ENCODE peak calls at places on chromosomes 2 and 18, in ten cellular contexts. B is EH; C is T-cell; D is lower lobe of right lung; Z is amniotic stem cell; H is CD8-positive, alpha-beta T cell; V is non-pigmented ciliary epithelial cell; L is GM04504; S is neural crest cell; J is neuronal stem cell. E is an unnamed sample.

GRCh38 chr18:32380559-32380958 is 90.1 kb downstream of the GAREM1 start:
- DNase-seq in C (no peak), H (no peak), S (no peak), L (no peak), V (no peak), Z (no peak), J (no peak), D (no peak), B (no peak), E (no peak)

GRCh38 chr18:13501896-13502295 is 224.5 kb downstream of the FAM210A start:
- DNase-seq in B (no peak), H (no peak), Z (no peak), D (no peak), C (no peak), J (no peak), L (no peak), S (no peak), V (no peak), E (no peak)

GRCh38 chr2:233980955-233981555 is 63.9 kb downstream of the TRPM8 start:
- DNase-seq in B (no peak), J (no peak), S (no peak), L (no peak), C (no peak), Z (no peak), V (no peak), H (no peak), D (no peak), E (no peak)

GRCh38 chr2:57542081-57542480 is 504.5 kb upstream of the VRK2 start:
- DNase-seq in S (no peak), D (no peak), B (no peak), Z (no peak), J (no peak), L (no peak), C (no peak), H (no peak), V (no peak), E (no peak)

GRCh38 chr2:181457121-181457740 is at the start of gene ITGA4:
- DNase-seq in D (peak; percentile 85), V (no peak), H (peak; percentile 84), Z (peak; percentile 50), C (peak; percentile 79), B (peak; percentile 79), S (peak; percentile 82), J (peak; percentile 68), L (peak; percentile 59), E (no peak)

GRCh38 chr2:47205576-47206141 is 50.6 kb upstream of the STPG4 start:
- DNase-seq in H (no peak), S (no peak), C (no peak), D (no peak), V (no peak), L (no peak), Z (no peak), J (no peak), B (no peak), E (peak; percentile 66)

GRCh38 chr2:118632921-118633320 is 214.5 kb downstream of the EN1 start:
- DNase-seq in C (no peak), L (no peak), B (no peak), D (no peak), V (no peak), Z (no peak), H (no peak), S (no peak), J (no peak), E (no peak)

GRCh38 chr2:40653829-40654228 is 201.9 kb upstream of the SLC8A1 start:
- DNase-seq in D (no peak), H (no peak), S (no peak), Z (no peak), B (peak; percentile 19), L (no peak), J (no peak), C (no peak), V (no peak), E (no peak)

GRCh38 chr2:237306787-237307170 is 107.2 kb downstream of the COL6A3 start:
- DNase-seq in D (no peak), L (no peak), V (no peak), J (no peak), S (no peak), Z (no peak), C (no peak), B (peak; percentile 56), H (no peak), E (no peak)

GRCh38 chr18:57807336-57808117 is 4.4 kb upstream of the ATP8B1 start:
- DNase-seq in Z (no peak), C (no peak), B (peak; percentile 93), D (no peak), S (no peak), V (no peak), H (no peak), J (no peak), L (peak; percentile 51), E (no peak)

GRCh38 chr2:43024515-43024962 is 201.9 kb downstream of the ZFP36L2 start:
- DNase-seq in C (no peak), L (no peak), B (peak; percentile 69), J (peak; percentile 50), S (peak; percentile 70), H (peak; percentile 6), D (no peak), Z (no peak), V (no peak), E (peak; percentile 68)

GRCh38 chr2:167929461-167929860 is 317.9 kb downstream of the STK39 start:
- DNase-seq in Z (no peak), B (no peak), J (no peak), D (no peak), C (no peak), S (no peak), L (no peak), V (no peak), H (no peak), E (no peak)

GRCh38 chr18:45335644-45336043 is 279.6 kb upstream of the SLC14A2 start:
- DNase-seq in D (no peak), C (no peak), H (no peak), L (no peak), J (no peak), V (no peak), S (no peak), Z (no peak), B (no peak), E (no peak)

GRCh38 chr2:232493701-232494426 is 6.2 kb upstream of the ECEL1 start:
- DNase-seq in L (no peak), V (no peak), J (no peak), B (no peak), Z (no peak), C (no peak), D (peak; percentile 33), H (no peak), S (no peak), E (no peak)

GRCh38 chr2:186135697-186136096 is 350.4 kb upstream of the ZC3H15 start:
- DNase-seq in C (no peak), D (no peak), J (no peak), L (peak; percentile 11), H (no peak), V (no peak), B (no peak), S (no peak), Z (no peak), E (no peak)

GRCh38 chr2:102975996-102976636 is 214.3 kb downstream of the TMEM182 start:
- DNase-seq in V (no peak), L (no peak), H (no peak), J (peak; percentile 61), D (no peak), S (peak; percentile 38), Z (no peak), C (no peak), B (no peak), E (peak; percentile 69)

GRCh38 chr2:173997269-173997668 is 32.1 kb upstream of the SP3 start:
- DNase-seq in C (no peak), J (no peak), L (peak; percentile 58), H (no peak), B (peak; percentile 38), Z (no peak), S (no peak), D (peak; percentile 91), V (no peak), E (peak; percentile 34)

GRCh38 chr2:100624536-100624935 is 61.7 kb downstream of the PDCL3 start:
- DNase-seq in C (no peak), D (no peak), L (no peak), J (no peak), S (no peak), H (no peak), Z (no peak), B (no peak), V (no peak), E (no peak)

GRCh38 chr18:63681449-63682381 is 20.0 kb upstream of the SERPINB3 start:
- DNase-seq in V (no peak), J (no peak), H (no peak), C (no peak), Z (no peak), L (no peak), D (no peak), B (no peak), S (no peak), E (no peak)

GRCh38 chr18:43934322-43935050 is 657.2 kb upstream of the SYT4 start:
- DNase-seq in S (no peak), Z (no peak), V (no peak), H (no peak), L (no peak), J (no peak), D (no peak), C (no peak), B (no peak), E (no peak)

GRCh38 chr2:73036779-73037165 is 34.7 kb downstream of the SFXN5 start:
- DNase-seq in B (no peak), V (no peak), S (no peak), J (no peak), H (no peak), L (no peak), D (no peak), Z (no peak), C (no peak), E (no peak)

GRCh38 chr2:179107737-179108136 is 57.8 kb upstream of the CCDC141 start:
- DNase-seq in C (no peak), J (no peak), H (no peak), L (no peak), D (no peak), V (no peak), Z (no peak), B (peak; percentile 41), S (no peak), E (no peak)

GRCh38 chr2:234032301-234032856 is 18.1 kb upstream of the SPP2 start:
- DNase-seq in S (no peak), D (no peak), Z (no peak), V (no peak), H (no peak), J (no peak), C (peak; percentile 14), B (peak; percentile 55), L (peak; percentile 32), E (no peak)

GRCh38 chr2:82875891-82876290 is 1583.2 kb downstream of the SUCLG1 start:
- DNase-seq in Z (no peak), L (no peak), J (no peak), H (no peak), C (no peak), B (no peak), S (no peak), V (no peak), D (no peak), E (no peak)